ENCODE peak calls at places on chromosomes 16 and 17, in six cellular contexts. M, K, R, J, E and V are unnamed samples.
A peak's percentile ranks its signal among the peaks of the same experiment; 100 is the strongest.

GRCh38 chr17:27578718-27579085 is 52.3 kb upstream of the LGALS9 start:
- DNase-seq in K (no peak), J (no peak), E (no peak), M (no peak), R (peak; percentile 39), V (no peak)

GRCh38 chr17:78946631-78947030 is 21.4 kb upstream of the TIMP2 start:
- DNase-seq in J (no peak), M (no peak), K (no peak), E (no peak), R (no peak), V (no peak)

GRCh38 chr17:77242118-77242800 is 101.5 kb downstream of the SEC14L1 start:
- DNase-seq in M (no peak), E (no peak), R (no peak), J (no peak), K (peak; percentile 29), V (no peak)

GRCh38 chr16:1642148-1642547 is 30.0 kb downstream of the CRAMP1 start:
- DNase-seq in J (no peak), M (no peak), K (no peak), R (no peak), E (no peak), V (no peak)

GRCh38 chr16:17343028-17343427 is 127.7 kb downstream of the XYLT1 start:
- DNase-seq in J (no peak), R (no peak), M (no peak), E (peak; percentile 21), K (no peak), V (peak; percentile 58)

GRCh38 chr17:72421128-72422092 is 300.6 kb downstream of the SOX9 start:
- DNase-seq in J (peak; percentile 95), E (no peak), R (peak; percentile 88), K (peak; percentile 4), M (no peak), V (no peak)

GRCh38 chr17:75238684-75239191 is 22.7 kb downstream of the GGA3 start:
- DNase-seq in J (peak; percentile 68), R (peak; percentile 76), M (peak; percentile 68), E (peak; percentile 24), K (peak; percentile 89), V (peak; percentile 44)

GRCh38 chr16:66746682-66747081 is 4.7 kb downstream of the DYNC1LI2 start:
- DNase-seq in E (no peak), J (no peak), M (no peak), K (no peak), R (no peak), V (no peak)

GRCh38 chr16:2701272-2701671 is 18.8 kb downstream of the PRSS27 start:
- DNase-seq in R (no peak), M (no peak), J (no peak), E (no peak), K (no peak), V (no peak)

GRCh38 chr16:46911038-46911437 is 26.9 kb downstream of the GPT2 start:
- DNase-seq in J (no peak), K (no peak), E (no peak), R (no peak), M (no peak), V (no peak)

GRCh38 chr17:75872434-75873351 is 5.7 kb downstream of the TRIM47 start:
- DNase-seq in M (peak; percentile 77), K (no peak), E (peak; percentile 41), J (peak; percentile 80), R (peak; percentile 92), V (no peak)

GRCh38 chr16:17370233-17371013 is 100.3 kb downstream of the XYLT1 start:
- DNase-seq in M (no peak), J (no peak), K (peak; percentile 19), E (no peak), R (no peak), V (no peak)

GRCh38 chr16:61237804-61238485 is 798.3 kb downstream of the CDH8 start:
- DNase-seq in M (no peak), E (no peak), R (no peak), K (no peak), J (no peak), V (no peak)

GRCh38 chr17:59311051-59311468 is 20.4 kb upstream of the YPEL2 start:
- DNase-seq in J (peak; percentile 57), E (no peak), K (peak; percentile 79), M (peak; percentile 77), R (peak; percentile 69), V (peak; percentile 38)

GRCh38 chr17:78935419-78936323 is 10.5 kb upstream of the TIMP2 start:
- DNase-seq in R (peak; percentile 98), E (no peak), J (peak; percentile 78), K (no peak), M (no peak), V (no peak)

GRCh38 chr16:65895486-65895885 is 471.0 kb upstream of the CDH5 start:
- DNase-seq in E (no peak), K (no peak), R (no peak), M (no peak), J (no peak), V (no peak)

GRCh38 chr17:8630227-8630801 is at the start of gene MYH10:
- DNase-seq in M (no peak), J (peak; percentile 25), K (peak; percentile 18), E (no peak), R (no peak), V (no peak)

GRCh38 chr17:28514571-28515002 is 8.4 kb downstream of the FOXN1 start:
- DNase-seq in K (no peak), E (no peak), J (no peak), R (no peak), M (no peak), V (no peak)

GRCh38 chr16:4089251-4089810 is 26.9 kb downstream of the ADCY9 start:
- DNase-seq in J (no peak), M (no peak), R (no peak), K (no peak), E (no peak), V (no peak)

GRCh38 chr16:64950731-64951130 is 171.1 kb downstream of the CDH11 start:
- DNase-seq in R (no peak), K (no peak), M (no peak), E (no peak), J (no peak), V (no peak)

GRCh38 chr17:48459070-48459469 is 29.1 kb upstream of the SKAP1 start:
- DNase-seq in K (no peak), M (no peak), R (no peak), E (no peak), J (no peak), V (no peak)

GRCh38 chr17:73278465-73279453 is 17.1 kb upstream of the CPSF4L start:
- DNase-seq in J (no peak), M (peak; percentile 46), E (no peak), K (no peak), R (peak; percentile 57), V (no peak)

GRCh38 chr16:55393976-55394375 is 70.0 kb downstream of the IRX6 start:
- DNase-seq in R (no peak), K (no peak), J (no peak), E (no peak), M (no peak), V (no peak)

GRCh38 chr17:173064-173911 is 8.2 kb downstream of the DOC2B start:
- DNase-seq in J (no peak), M (no peak), R (no peak), E (no peak), K (no peak), V (no peak)

GRCh38 chr17:58330997-58331814 is 2.6 kb upstream of the TSPOAP1 start:
- DNase-seq in J (no peak), R (no peak), M (no peak), K (peak; percentile 83), E (no peak), V (peak; percentile 55)

GRCh38 chr17:45293413-45294211 is 23.2 kb downstream of the MAP3K14 start:
- DNase-seq in E (no peak), K (no peak), R (peak; percentile 92), M (peak; percentile 68), J (peak; percentile 76), V (no peak)

GRCh38 chr17:36112572-36112971 is 8.9 kb downstream of the CCL4 start:
- DNase-seq in K (no peak), E (no peak), J (no peak), M (no peak), R (no peak), V (no peak)

GRCh38 chr17:48470388-48471034 is 40.5 kb upstream of the SKAP1 start:
- DNase-seq in K (peak; percentile 83), E (no peak), R (peak; percentile 31), M (no peak), J (no peak), V (no peak)

GRCh38 chr17:39627170-39627716 is 491 bp downstream of the PPP1R1B start:
- DNase-seq in K (no peak), J (no peak), E (no peak), R (no peak), M (no peak), V (no peak)

GRCh38 chr16:77584205-77584859 is 138.0 kb upstream of the NUDT7 start:
- DNase-seq in M (peak; percentile 59), E (no peak), J (peak; percentile 50), K (peak; percentile 57), R (peak; percentile 79), V (peak; percentile 16)